ENCODE peak calls at places on chromosomes 5 and 9, in five cellular contexts. One of them, this sample, is unnamed.

GRCh38 chr5:135814254-135814653 is 20.2 kb upstream of the SLC25A48 start:
- DNase-seq in HFFc6: no peak
- DNase-seq in activated gamma-delta T cell treated with Interleukin-2 at 50 U/mL for 16 hours: no peak
- DNase-seq in activated T-cell treated with anti-CD3 and anti-CD28 coated beads for 1 hour: no peak
- DNase-seq in HTR-8/SVneo: no peak
- DNase-seq in this sample: no peak

GRCh38 chr9:78860806-78861475 is 564.0 kb downstream of the PSAT1 start:
- DNase-seq in HFFc6: peak
- DNase-seq in activated gamma-delta T cell treated with Interleukin-2 at 50 U/mL for 16 hours: no peak
- DNase-seq in activated T-cell treated with anti-CD3 and anti-CD28 coated beads for 1 hour: no peak
- DNase-seq in HTR-8/SVneo: peak
- DNase-seq in this sample: no peak

GRCh38 chr9:137762414-137763061 is 115.0 kb upstream of the CACNA1B start:
- DNase-seq in HFFc6: no peak
- DNase-seq in activated gamma-delta T cell treated with Interleukin-2 at 50 U/mL for 16 hours: no peak
- DNase-seq in activated T-cell treated with anti-CD3 and anti-CD28 coated beads for 1 hour: no peak
- DNase-seq in HTR-8/SVneo: no peak
- DNase-seq in this sample: peak

GRCh38 chr9:14353222-14354056 is 39.5 kb upstream of the NFIB start:
- DNase-seq in HFFc6: peak
- DNase-seq in activated gamma-delta T cell treated with Interleukin-2 at 50 U/mL for 16 hours: peak
- DNase-seq in activated T-cell treated with anti-CD3 and anti-CD28 coated beads for 1 hour: peak
- DNase-seq in HTR-8/SVneo: peak
- DNase-seq in this sample: peak

GRCh38 chr5:1185652-1186350 is 15.6 kb upstream of the SLC6A19 start:
- DNase-seq in HFFc6: no peak
- DNase-seq in activated gamma-delta T cell treated with Interleukin-2 at 50 U/mL for 16 hours: no peak
- DNase-seq in activated T-cell treated with anti-CD3 and anti-CD28 coated beads for 1 hour: no peak
- DNase-seq in HTR-8/SVneo: no peak
- DNase-seq in this sample: no peak

GRCh38 chr5:106094128-106094726 is 1576.5 kb downstream of the EFNA5 start:
- DNase-seq in HFFc6: no peak
- DNase-seq in activated gamma-delta T cell treated with Interleukin-2 at 50 U/mL for 16 hours: no peak
- DNase-seq in activated T-cell treated with anti-CD3 and anti-CD28 coated beads for 1 hour: no peak
- DNase-seq in HTR-8/SVneo: peak
- DNase-seq in this sample: no peak

GRCh38 chr5:74094096-74094778 is 468.2 kb downstream of the ARHGEF28 start:
- DNase-seq in HFFc6: no peak
- DNase-seq in activated gamma-delta T cell treated with Interleukin-2 at 50 U/mL for 16 hours: no peak
- DNase-seq in activated T-cell treated with anti-CD3 and anti-CD28 coated beads for 1 hour: no peak
- DNase-seq in HTR-8/SVneo: no peak
- DNase-seq in this sample: no peak

GRCh38 chr5:36272136-36272665 is 29.5 kb downstream of the RANBP3L start:
- DNase-seq in HFFc6: no peak
- DNase-seq in activated gamma-delta T cell treated with Interleukin-2 at 50 U/mL for 16 hours: no peak
- DNase-seq in activated T-cell treated with anti-CD3 and anti-CD28 coated beads for 1 hour: no peak
- DNase-seq in HTR-8/SVneo: no peak
- DNase-seq in this sample: no peak

GRCh38 chr9:109087795-109088194 is 32.0 kb downstream of the TMEM245 start:
- DNase-seq in HFFc6: no peak
- DNase-seq in activated gamma-delta T cell treated with Interleukin-2 at 50 U/mL for 16 hours: no peak
- DNase-seq in activated T-cell treated with anti-CD3 and anti-CD28 coated beads for 1 hour: no peak
- DNase-seq in HTR-8/SVneo: no peak
- DNase-seq in this sample: no peak

GRCh38 chr9:80811003-80811402 is 878.3 kb downstream of the TLE1 start:
- DNase-seq in HFFc6: no peak
- DNase-seq in activated gamma-delta T cell treated with Interleukin-2 at 50 U/mL for 16 hours: no peak
- DNase-seq in activated T-cell treated with anti-CD3 and anti-CD28 coated beads for 1 hour: no peak
- DNase-seq in HTR-8/SVneo: no peak
- DNase-seq in this sample: no peak

GRCh38 chr5:131996210-131997025 is 15.0 kb downstream of the ACSL6 start:
- DNase-seq in HFFc6: no peak
- DNase-seq in activated gamma-delta T cell treated with Interleukin-2 at 50 U/mL for 16 hours: no peak
- DNase-seq in activated T-cell treated with anti-CD3 and anti-CD28 coated beads for 1 hour: no peak
- DNase-seq in HTR-8/SVneo: no peak
- DNase-seq in this sample: no peak

GRCh38 chr5:159616967-159617366 is 286.7 kb upstream of the IL12B start:
- DNase-seq in HFFc6: no peak
- DNase-seq in activated gamma-delta T cell treated with Interleukin-2 at 50 U/mL for 16 hours: no peak
- DNase-seq in activated T-cell treated with anti-CD3 and anti-CD28 coated beads for 1 hour: no peak
- DNase-seq in HTR-8/SVneo: no peak
- DNase-seq in this sample: no peak

GRCh38 chr9:107137495-107138202 is 145.4 kb upstream of the RAD23B start:
- DNase-seq in HFFc6: peak
- DNase-seq in activated gamma-delta T cell treated with Interleukin-2 at 50 U/mL for 16 hours: no peak
- DNase-seq in activated T-cell treated with anti-CD3 and anti-CD28 coated beads for 1 hour: no peak
- DNase-seq in HTR-8/SVneo: peak
- DNase-seq in this sample: peak

GRCh38 chr5:93359296-93359957 is 221.6 kb downstream of the NR2F1-AS1 start:
- DNase-seq in HFFc6: peak
- DNase-seq in activated gamma-delta T cell treated with Interleukin-2 at 50 U/mL for 16 hours: no peak
- DNase-seq in activated T-cell treated with anti-CD3 and anti-CD28 coated beads for 1 hour: no peak
- DNase-seq in HTR-8/SVneo: peak
- DNase-seq in this sample: no peak

GRCh38 chr5:134240421-134240962 is 14.6 kb upstream of the PPP2CA start:
- DNase-seq in HFFc6: peak
- DNase-seq in activated gamma-delta T cell treated with Interleukin-2 at 50 U/mL for 16 hours: no peak
- DNase-seq in activated T-cell treated with anti-CD3 and anti-CD28 coated beads for 1 hour: no peak
- DNase-seq in HTR-8/SVneo: no peak
- DNase-seq in this sample: no peak

GRCh38 chr9:133778336-133778995 is 40.3 kb upstream of the SARDH start:
- DNase-seq in HFFc6: no peak
- DNase-seq in activated gamma-delta T cell treated with Interleukin-2 at 50 U/mL for 16 hours: no peak
- DNase-seq in activated T-cell treated with anti-CD3 and anti-CD28 coated beads for 1 hour: no peak
- DNase-seq in HTR-8/SVneo: no peak
- DNase-seq in this sample: no peak

GRCh38 chr5:107538331-107539162 is 132.2 kb downstream of the EFNA5 start:
- DNase-seq in HFFc6: no peak
- DNase-seq in activated gamma-delta T cell treated with Interleukin-2 at 50 U/mL for 16 hours: no peak
- DNase-seq in activated T-cell treated with anti-CD3 and anti-CD28 coated beads for 1 hour: no peak
- DNase-seq in HTR-8/SVneo: no peak
- DNase-seq in this sample: no peak

GRCh38 chr9:129726322-129727160 is 26.3 kb downstream of the PTGES start:
- DNase-seq in HFFc6: peak
- DNase-seq in activated gamma-delta T cell treated with Interleukin-2 at 50 U/mL for 16 hours: peak
- DNase-seq in activated T-cell treated with anti-CD3 and anti-CD28 coated beads for 1 hour: peak
- DNase-seq in HTR-8/SVneo: peak
- DNase-seq in this sample: no peak

GRCh38 chr5:178483620-178484019 is 106.6 kb downstream of the COL23A1 start:
- DNase-seq in HFFc6: no peak
- DNase-seq in activated gamma-delta T cell treated with Interleukin-2 at 50 U/mL for 16 hours: peak
- DNase-seq in activated T-cell treated with anti-CD3 and anti-CD28 coated beads for 1 hour: peak
- DNase-seq in HTR-8/SVneo: no peak
- DNase-seq in this sample: no peak

GRCh38 chr9:36725777-36726356 is 153.2 kb downstream of the MELK start:
- DNase-seq in HFFc6: no peak
- DNase-seq in activated gamma-delta T cell treated with Interleukin-2 at 50 U/mL for 16 hours: no peak
- DNase-seq in activated T-cell treated with anti-CD3 and anti-CD28 coated beads for 1 hour: no peak
- DNase-seq in HTR-8/SVneo: peak
- DNase-seq in this sample: no peak

GRCh38 chr5:765948-766631 is 18.4 kb downstream of the ZDHHC11B start:
- DNase-seq in HFFc6: no peak
- DNase-seq in activated gamma-delta T cell treated with Interleukin-2 at 50 U/mL for 16 hours: no peak
- DNase-seq in activated T-cell treated with anti-CD3 and anti-CD28 coated beads for 1 hour: no peak
- DNase-seq in HTR-8/SVneo: no peak
- DNase-seq in this sample: no peak

GRCh38 chr5:117455236-117456233 is 880.9 kb upstream of the SEMA6A start:
- DNase-seq in HFFc6: no peak
- DNase-seq in activated gamma-delta T cell treated with Interleukin-2 at 50 U/mL for 16 hours: no peak
- DNase-seq in activated T-cell treated with anti-CD3 and anti-CD28 coated beads for 1 hour: no peak
- DNase-seq in HTR-8/SVneo: no peak
- DNase-seq in this sample: no peak

GRCh38 chr5:172859966-172860365 is 25.9 kb downstream of the ERGIC1 start:
- DNase-seq in HFFc6: no peak
- DNase-seq in activated gamma-delta T cell treated with Interleukin-2 at 50 U/mL for 16 hours: no peak
- DNase-seq in activated T-cell treated with anti-CD3 and anti-CD28 coated beads for 1 hour: no peak
- DNase-seq in HTR-8/SVneo: no peak
- DNase-seq in this sample: no peak

GRCh38 chr5:125050926-125051325 is 304.5 kb upstream of the ZNF608 start:
- DNase-seq in HFFc6: no peak
- DNase-seq in activated gamma-delta T cell treated with Interleukin-2 at 50 U/mL for 16 hours: no peak
- DNase-seq in activated T-cell treated with anti-CD3 and anti-CD28 coated beads for 1 hour: no peak
- DNase-seq in HTR-8/SVneo: no peak
- DNase-seq in this sample: no peak

GRCh38 chr5:90792725-90793124 is 234.1 kb downstream of the ADGRV1 start:
- DNase-seq in HFFc6: no peak
- DNase-seq in activated gamma-delta T cell treated with Interleukin-2 at 50 U/mL for 16 hours: no peak
- DNase-seq in activated T-cell treated with anti-CD3 and anti-CD28 coated beads for 1 hour: no peak
- DNase-seq in HTR-8/SVneo: peak
- DNase-seq in this sample: no peak

GRCh38 chr5:150582281-150582791 is 58.1 kb upstream of the SYNPO start:
- DNase-seq in HFFc6: no peak
- DNase-seq in activated gamma-delta T cell treated with Interleukin-2 at 50 U/mL for 16 hours: no peak
- DNase-seq in activated T-cell treated with anti-CD3 and anti-CD28 coated beads for 1 hour: no peak
- DNase-seq in HTR-8/SVneo: no peak
- DNase-seq in this sample: no peak

GRCh38 chr5:121833631-121834420 is 17.9 kb upstream of the FTMT start:
- DNase-seq in HFFc6: no peak
- DNase-seq in activated gamma-delta T cell treated with Interleukin-2 at 50 U/mL for 16 hours: no peak
- DNase-seq in activated T-cell treated with anti-CD3 and anti-CD28 coated beads for 1 hour: no peak
- DNase-seq in HTR-8/SVneo: no peak
- DNase-seq in this sample: no peak

GRCh38 chr5:175743676-175744210 is 85.9 kb downstream of the HRH2 start:
- DNase-seq in HFFc6: no peak
- DNase-seq in activated gamma-delta T cell treated with Interleukin-2 at 50 U/mL for 16 hours: no peak
- DNase-seq in activated T-cell treated with anti-CD3 and anti-CD28 coated beads for 1 hour: no peak
- DNase-seq in HTR-8/SVneo: peak
- DNase-seq in this sample: no peak

GRCh38 chr9:120925535-120926396 is 830 bp downstream of the TRAF1 start:
- DNase-seq in HFFc6: peak
- DNase-seq in activated gamma-delta T cell treated with Interleukin-2 at 50 U/mL for 16 hours: peak
- DNase-seq in activated T-cell treated with anti-CD3 and anti-CD28 coated beads for 1 hour: peak
- DNase-seq in HTR-8/SVneo: peak
- DNase-seq in this sample: peak

This sample was measured in B cell.